ENCODE peak calls at places on chromosomes 16 and 17, in six cellular contexts. S is foreskin fibroblast, F is PC-9, J is lower lobe of right lung, I is upper lobe of right lung, N is choroid plexus epithelial cell. K is an unnamed sample.

GRCh38 chr16:27483083-27483437 is 66.7 kb downstream of the GTF3C1 start:
- DNase-seq in F (no peak), S (no peak), J (no peak), I (no peak), N (peak; percentile 55), K (no peak)

GRCh38 chr17:2691069-2691871 is 20.3 kb downstream of the CLUH start:
- DNase-seq in I (peak; percentile 62), N (no peak), J (no peak), S (no peak), F (no peak), K (no peak)

GRCh38 chr16:4718466-4718865 is 15.6 kb downstream of the ANKS3 start:
- DNase-seq in I (no peak), F (no peak), S (no peak), N (no peak), J (no peak), K (no peak)

GRCh38 chr16:86398622-86399021 is 111.7 kb upstream of the FOXF1 start:
- DNase-seq in S (peak; percentile 65), I (no peak), F (no peak), N (peak; percentile 44), J (no peak), K (peak; percentile 37)

GRCh38 chr17:59733697-59734096 is 26.2 kb downstream of the VMP1 start:
- DNase-seq in S (no peak), J (no peak), I (no peak), N (no peak), F (no peak), K (no peak)

GRCh38 chr17:51434434-51435170 is 174.3 kb downstream of the UTP18 start:
- DNase-seq in N (no peak), F (no peak), J (no peak), S (no peak), I (no peak), K (no peak)

GRCh38 chr16:74637742-74638453 is 28.8 kb downstream of the RFWD3 start:
- DNase-seq in F (no peak), N (no peak), J (no peak), I (no peak), S (no peak), K (no peak)

GRCh38 chr17:53736516-53737274 is 86.0 kb upstream of the KIF2B start:
- DNase-seq in I (no peak), F (no peak), J (no peak), N (no peak), S (no peak), K (no peak)

GRCh38 chr16:65318138-65318537 is 196.3 kb upstream of the CDH11 start:
- DNase-seq in F (no peak), J (no peak), N (peak; percentile 52), S (peak; percentile 63), I (no peak), K (no peak)

GRCh38 chr17:4167786-4168185 is 24.8 kb downstream of the CYB5D2 start:
- DNase-seq in N (no peak), S (no peak), F (no peak), I (no peak), J (no peak), K (no peak)

GRCh38 chr16:21634216-21634615 is 18.2 kb downstream of the IGSF6 start:
- DNase-seq in N (no peak), J (no peak), S (no peak), F (peak; percentile 10), I (no peak), K (no peak)

GRCh38 chr16:74463888-74464287 is 42.6 kb upstream of the CLEC18B start:
- DNase-seq in F (no peak), N (no peak), I (no peak), S (no peak), J (no peak), K (no peak)

GRCh38 chr16:69131167-69131748 is 1.1 kb downstream of the CHTF8 start:
- DNase-seq in J (no peak), F (no peak), N (peak; percentile 49), I (peak; percentile 44), S (peak; percentile 46), K (peak; percentile 46)

GRCh38 chr16:77788196-77789084 is at the start of gene VAT1L:
- DNase-seq in N (peak; percentile 57), I (no peak), S (peak; percentile 69), F (no peak), J (no peak), K (peak; percentile 58)

GRCh38 chr16:46859719-46860152 is 24.4 kb upstream of the GPT2 start:
- DNase-seq in I (no peak), J (no peak), S (peak; percentile 96), N (peak; percentile 76), F (peak; percentile 71), K (peak; percentile 95)

GRCh38 chr17:57025876-57026275 is 47.9 kb downstream of the SCPEP1 start:
- DNase-seq in N (no peak), F (no peak), I (no peak), J (no peak), S (no peak), K (no peak)

GRCh38 chr17:77778636-77779524 is 179.6 kb upstream of the TNRC6C start:
- DNase-seq in I (peak; percentile 79), S (no peak), N (no peak), F (no peak), J (peak; percentile 69), K (no peak)

GRCh38 chr17:35799942-35800341 is 4.5 kb upstream of the MMP28 start:
- DNase-seq in I (peak; percentile 88), F (peak; percentile 70), S (peak; percentile 77), J (peak; percentile 84), N (no peak), K (peak; percentile 88)

GRCh38 chr16:54203384-54203783 is 83.2 kb downstream of the IRX3 start:
- DNase-seq in S (no peak), I (no peak), N (no peak), F (no peak), J (no peak), K (no peak)

GRCh38 chr16:10824111-10824893 is 5.7 kb upstream of the TVP23A start:
- DNase-seq in F (peak; percentile 74), I (peak; percentile 81), J (peak; percentile 84), S (no peak), N (no peak), K (no peak)

GRCh38 chr16:48024042-48024441 is 131.8 kb downstream of the ABCC12 start:
- DNase-seq in I (no peak), S (no peak), N (no peak), F (no peak), J (no peak), K (no peak)

GRCh38 chr17:11780621-11781020 is 182.4 kb downstream of the DNAH9 start:
- DNase-seq in I (no peak), S (no peak), J (no peak), F (no peak), N (no peak), K (no peak)

GRCh38 chr17:48037924-48038323 is 327 bp upstream of the COPZ2 start:
- DNase-seq in I (no peak), S (peak; percentile 48), N (no peak), F (no peak), J (no peak), K (no peak)

GRCh38 chr17:55436224-55437164 is 14.9 kb upstream of the MMD start:
- DNase-seq in I (no peak), S (peak; percentile 42), F (no peak), N (no peak), J (no peak), K (no peak)

GRCh38 chr17:6959700-6960099 is 36.1 kb upstream of the ALOX12 start:
- DNase-seq in I (no peak), S (no peak), F (no peak), J (no peak), N (no peak), K (no peak)

GRCh38 chr17:4944554-4945175 is 3.7 kb downstream of the PFN1 start:
- DNase-seq in N (no peak), S (no peak), F (no peak), I (no peak), J (no peak), K (no peak)

GRCh38 chr16:59748531-59748930 is 1014.4 kb upstream of the GOT2 start:
- DNase-seq in S (peak; percentile 1), J (no peak), F (no peak), I (no peak), N (peak; percentile 1), K (no peak)

GRCh38 chr17:32798938-32799337 is 78.0 kb downstream of the MYO1D start:
- DNase-seq in N (no peak), J (no peak), I (no peak), F (no peak), S (no peak), K (no peak)

GRCh38 chr17:66459811-66460270 is 157.4 kb downstream of the PRKCA start:
- DNase-seq in J (no peak), N (peak; percentile 100), S (peak; percentile 99), I (no peak), F (peak; percentile 51), K (peak; percentile 99)

GRCh38 chr17:78127240-78127887 is 1.2 kb downstream of the TMC6 start:
- DNase-seq in F (peak; percentile 48), J (peak; percentile 90), N (no peak), I (peak; percentile 91), S (no peak), K (no peak)

GRCh38 chr16:53041196-53041977 is 11.3 kb downstream of the CHD9NB start:
- DNase-seq in N (peak; percentile 80), S (peak; percentile 53), F (peak; percentile 55), I (no peak), J (no peak), K (peak; percentile 96)

GRCh38 chr17:14442798-14443553 is 142.1 kb downstream of the HS3ST3B1 start:
- DNase-seq in N (peak; percentile 17), F (no peak), J (no peak), I (no peak), S (no peak), K (no peak)
- H3K4me3 ChIP-seq in N (no peak overlapping the region), F (no peak overlapping the region), J (no peak overlapping the region), I (no peak overlapping the region), S (no peak overlapping the region), K (no peak overlapping the region)

GRCh38 chr17:30296499-30297038 is 4.8 kb upstream of the BLMH start:
- DNase-seq in N (no peak), J (no peak), I (no peak), F (no peak), S (no peak), K (no peak)

GRCh38 chr17:30297715-30298114 is 6.0 kb upstream of the BLMH start:
- DNase-seq in J (no peak), S (no peak), N (no peak), I (no peak), F (no peak), K (no peak)

GRCh38 chr17:30302241-30302640 is 10.5 kb upstream of the BLMH start:
- DNase-seq in N (no peak), I (no peak), F (no peak), J (no peak), S (no peak), K (no peak)

GRCh38 chr17:30300803-30301202 is 9.1 kb upstream of the BLMH start:
- DNase-seq in J (no peak), N (no peak), I (no peak), S (no peak), F (no peak), K (no peak)

GRCh38 chr17:30299000-30299399 is 7.3 kb upstream of the BLMH start:
- DNase-seq in I (no peak), J (no peak), F (no peak), S (peak; percentile 46), N (peak; percentile 63), K (peak; percentile 47)
- TF ChIP-seq CTCF in I (no peak), J (no peak), F (peak; percentile 50), S (peak; percentile 29), N (peak; percentile 57), K (peak; percentile 39)

GRCh38 chr16:82038941-82039340 is 3.9 kb downstream of the HSD17B2 start:
- DNase-seq in N (no peak), J (no peak), F (no peak), S (no peak), I (no peak), K (no peak)
- H3K4me3 ChIP-seq in N (no peak overlapping the region), J (no peak overlapping the region), F (no peak overlapping the region), S (no peak overlapping the region), I (no peak overlapping the region), K (no peak overlapping the region)

GRCh38 chr16:1769402-1770300 is 1.7 kb downstream of the NME3 start:
- DNase-seq in I (no peak), S (peak; percentile 34), J (no peak), F (no peak), N (no peak), K (no peak)
- TF ChIP-seq CTCF in I (no peak), S (no peak), J (no peak), F (no peak), N (no peak), K (no peak)

K was measured in cardiac fibroblast.